ENCODE peak calls at places on chromosomes 3 and 15, in nine cellular contexts. R is BJ; K is activated CD8-positive, alpha-beta T cell treated with anti-CD3 and anti-CD28 coated beads, Interleukin-2, amount 10 ng/mL, durations not matched to agents 7 days and 5 days; D is endothelial cell; O is HTR-8/SVneo; L is mucosa of gallbladder; F is HT-29; P is lung microvascular endothelial cell; U is glomerular endothelial cell. M is an unnamed sample.

GRCh38 chr3:12303998-12304397 is 15.1 kb downstream of the PPARG start:
- DNase-seq in F (no peak), D (no peak), R (no peak), O (no peak), K (no peak), P (no peak), L (no peak), U (no peak), M (no peak)

GRCh38 chr3:179029096-179029495 is 42.5 kb downstream of the ZMAT3 start:
- DNase-seq in K (no peak), F (no peak), L (no peak), D (no peak), U (no peak), P (no peak), O (no peak), R (no peak), M (no peak)

GRCh38 chr3:59247402-59247841 is 197.6 kb upstream of the CFAP20DC start:
- DNase-seq in O (no peak), D (no peak), K (no peak), F (no peak), L (no peak), R (no peak), P (no peak), U (no peak), M (no peak)

GRCh38 chr3:185959609-185960517 is 22.0 kb upstream of the TRA2B start:
- DNase-seq in K (no peak), P (peak; percentile 73), O (peak; percentile 44), D (no peak), F (peak; percentile 18), L (no peak), U (no peak), R (peak; percentile 39), M (no peak)

GRCh38 chr3:100561459-100562158 is 47.8 kb upstream of the ADGRG7 start:
- DNase-seq in K (no peak), L (no peak), U (no peak), F (no peak), D (no peak), R (peak; percentile 68), P (peak; percentile 2), O (no peak), M (no peak)

GRCh38 chr15:62474771-62475124 is 309.7 kb upstream of the C2CD4B start:
- DNase-seq in F (no peak), U (no peak), L (no peak), K (no peak), R (peak; percentile 51), D (no peak), P (no peak), O (no peak), M (no peak)

GRCh38 chr3:51593697-51594096 is 55.2 kb downstream of the RAD54L2 start:
- DNase-seq in F (no peak), K (no peak), O (no peak), P (no peak), D (no peak), U (no peak), R (no peak), L (no peak), M (no peak)

GRCh38 chr3:155549087-155549486 is 195.8 kb downstream of the PLCH1 start:
- DNase-seq in L (no peak), K (no peak), F (no peak), O (no peak), D (no peak), P (no peak), U (no peak), R (no peak), M (no peak)

GRCh38 chr3:54176106-54176505 is 53.8 kb downstream of the CACNA2D3 start:
- DNase-seq in U (no peak), D (no peak), P (no peak), O (no peak), K (no peak), R (no peak), L (no peak), F (no peak), M (no peak)

GRCh38 chr3:39140341-39140971 is 12.9 kb downstream of the CSRNP1 start:
- DNase-seq in K (no peak), F (no peak), U (no peak), P (no peak), D (no peak), L (no peak), O (no peak), R (no peak), M (no peak)

GRCh38 chr3:45048244-45048643 is 22.1 kb downstream of the CLEC3B start:
- DNase-seq in U (no peak), K (no peak), R (no peak), F (no peak), D (no peak), L (no peak), P (no peak), O (no peak), M (no peak)

GRCh38 chr3:108099679-108100428 is 9.0 kb upstream of the CD47 start:
- DNase-seq in P (no peak), L (no peak), R (no peak), O (no peak), U (no peak), F (no peak), K (peak; percentile 81), D (no peak), M (no peak)

GRCh38 chr3:101725890-101726275 is 1.5 kb downstream of the CEP97 start:
- DNase-seq in R (no peak), K (no peak), D (no peak), U (no peak), P (no peak), O (no peak), F (no peak), L (no peak), M (no peak)

GRCh38 chr3:138412821-138413531 is 21.4 kb upstream of the ESYT3 start:
- DNase-seq in L (no peak), R (no peak), U (no peak), K (no peak), D (no peak), P (no peak), O (no peak), F (no peak), M (no peak)

GRCh38 chr15:60993008-60993407 is 236.1 kb downstream of the RORA start:
- DNase-seq in P (no peak), R (peak; percentile 54), F (no peak), L (no peak), K (no peak), O (peak; percentile 50), U (no peak), D (no peak), M (no peak)

GRCh38 chr3:184806567-184807271 is 5.2 kb upstream of the VPS8 start:
- DNase-seq in L (no peak), D (no peak), O (no peak), R (no peak), U (no peak), F (no peak), K (no peak), P (no peak), M (no peak)

M was measured in anterior cingulate cortex.